ENCODE peak calls at places on chromosome 11, in four cellular contexts. U, I, S and Y are unnamed samples.

GRCh38 chr11:2473361-2474058 is 28.7 kb downstream of the KCNQ1 start:
- DNase-seq in S (no peak), I (no peak), U (peak; percentile 63), Y (no peak)

GRCh38 chr11:94694309-94695060 is 73.7 kb upstream of the AMOTL1 start:
- DNase-seq in I (no peak), S (no peak), U (no peak), Y (no peak)

GRCh38 chr11:111698852-111699559 is 67.2 kb downstream of the PPP2R1B start:
- DNase-seq in S (peak; percentile 60), I (no peak), U (no peak), Y (no peak)

GRCh38 chr11:61529537-61530225 is 21.1 kb downstream of the LRRC10B start:
- DNase-seq in I (peak; percentile 46), S (no peak), U (peak; percentile 59), Y (no peak)

GRCh38 chr11:1460396-1460795 is 26.2 kb downstream of the MOB2 start:
- DNase-seq in U (peak; percentile 46), S (peak; percentile 45), I (no peak), Y (no peak)

GRCh38 chr11:133969072-133969471 is 12.3 kb upstream of the IGSF9B start:
- DNase-seq in U (no peak), I (no peak), S (no peak), Y (no peak)

GRCh38 chr11:130180491-130180890 is 20.9 kb downstream of the ST14 start:
- DNase-seq in S (peak; percentile 39), I (no peak), U (peak; percentile 56), Y (no peak)

GRCh38 chr11:77865805-77866204 is 44.9 kb downstream of the AAMDC start:
- DNase-seq in U (no peak), S (peak; percentile 32), I (no peak), Y (no peak)

GRCh38 chr11:119859684-119860083 is 130.7 kb upstream of the NECTIN1 start:
- DNase-seq in S (no peak), U (no peak), I (no peak), Y (no peak)

GRCh38 chr11:34749666-34750659 is 129.1 kb downstream of the EHF start:
- DNase-seq in S (peak; percentile 68), I (peak; percentile 69), U (peak; percentile 39), Y (peak; percentile 95)

GRCh38 chr11:115581871-115582639 is 77.8 kb upstream of the CADM1 start:
- DNase-seq in S (peak; percentile 5), U (no peak), I (no peak), Y (no peak)

GRCh38 chr11:134170909-134171281 is 52.9 kb downstream of the NCAPD3 start:
- DNase-seq in I (no peak), U (no peak), S (peak; percentile 47), Y (no peak)

GRCh38 chr11:5452712-5453111 is 3.6 kb downstream of the OR51I2 start:
- DNase-seq in S (no peak), U (no peak), I (no peak), Y (no peak)

GRCh38 chr11:48141475-48142100 is 75.0 kb upstream of the OR4B1 start:
- DNase-seq in S (no peak), I (no peak), U (peak; percentile 43), Y (no peak)

GRCh38 chr11:18050853-18051252 is 4.8 kb upstream of the TPH1 start:
- DNase-seq in S (no peak), I (no peak), U (no peak), Y (no peak)

DNA sequence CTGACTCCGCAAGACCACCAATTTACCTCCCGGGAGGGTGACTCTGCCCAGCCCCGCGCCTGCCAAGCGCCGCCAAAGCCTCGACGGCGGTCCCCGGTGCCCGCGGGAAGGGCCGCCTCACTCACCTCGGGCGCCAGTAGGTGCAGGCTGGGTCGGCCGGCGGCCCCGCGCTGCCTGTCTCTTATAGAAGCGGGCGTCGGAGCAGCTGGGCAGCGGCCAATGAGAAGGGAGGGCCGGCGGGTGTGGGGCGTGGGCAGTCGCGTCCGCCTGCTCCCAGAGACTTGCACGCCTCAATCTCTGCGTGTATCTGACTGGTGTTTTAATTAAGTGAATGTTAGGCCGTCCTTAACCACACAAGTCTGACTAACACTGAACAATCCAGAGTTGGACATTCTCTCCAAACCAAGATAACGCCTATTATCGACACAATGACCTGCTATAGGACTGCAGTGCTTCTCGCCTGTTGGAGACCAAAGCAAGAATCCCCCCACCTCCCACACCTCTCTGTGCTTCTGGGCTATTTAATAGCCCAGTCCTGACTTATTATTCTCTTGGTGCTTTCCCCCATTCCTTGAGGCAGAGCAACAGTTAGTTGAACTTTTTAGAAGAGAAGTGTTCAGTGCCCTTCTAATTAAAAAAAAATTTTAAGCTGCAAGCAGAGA is at the start of gene TPH1:
- DNase-seq in U (peak; percentile 27), S (peak; percentile 36), I (peak; percentile 50), Y (peak; percentile 26)
- H3K4me3 ChIP-seq in U (no peak within 1 kb of the TSS), S (no peak within 1 kb of the TSS), I (peak within 1 kb of the TSS; percentile 4), Y (peak within 1 kb of the TSS; percentile 24)

DNA sequence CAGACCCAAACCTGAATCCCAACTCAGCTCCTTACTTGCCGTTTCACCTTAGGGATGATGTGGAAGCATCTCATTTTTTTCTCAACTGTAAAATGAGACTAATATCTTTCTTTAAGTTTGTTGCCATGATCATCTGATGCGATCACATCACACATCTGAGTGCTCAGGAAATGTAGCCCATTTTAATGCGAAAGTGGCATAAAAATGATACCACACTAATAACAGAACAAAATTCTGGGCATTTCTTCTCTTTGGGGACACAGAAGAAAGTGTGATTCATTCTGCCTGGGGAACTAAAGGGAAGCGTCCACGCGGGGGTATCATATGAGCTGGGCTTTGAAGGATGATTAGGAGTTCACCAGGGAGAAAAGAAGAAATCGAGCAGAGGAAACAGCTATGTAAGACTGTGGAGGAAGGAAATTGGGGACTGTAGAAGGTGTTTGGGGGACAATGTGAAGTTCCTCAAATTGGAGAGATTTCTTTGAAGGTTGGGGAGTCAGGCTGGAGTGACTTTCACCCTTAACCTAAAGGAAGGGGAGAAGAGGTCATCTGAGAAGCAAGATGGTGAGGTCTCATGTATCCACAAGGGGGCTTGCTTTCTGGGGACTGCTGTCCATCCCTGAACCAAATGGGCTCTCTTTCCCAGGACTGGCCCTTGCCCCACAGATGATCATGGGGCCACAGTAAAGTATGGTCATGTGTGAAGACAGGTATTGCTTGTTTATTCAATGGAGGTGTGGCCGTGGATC is 49.7 kb upstream of the NNMT start:
- DNase-seq in I (no peak), U (no peak), S (no peak), Y (no peak)
- TF ChIP-seq CTCF in I (no peak), U (no peak), S (no peak), Y (peak; percentile 5)

GRCh38 chr11:100719362-100719761 is 32.3 kb downstream of the ARHGAP42 start:
- DNase-seq in U (peak; percentile 24), I (no peak), S (peak; percentile 42), Y (peak; percentile 57)

GRCh38 chr11:100716848-100717247 is 29.8 kb downstream of the ARHGAP42 start:
- DNase-seq in I (no peak), S (no peak), U (no peak), Y (no peak)

GRCh38 chr11:100715163-100715792 is 28.2 kb downstream of the ARHGAP42 start:
- DNase-seq in S (no peak), I (no peak), U (no peak), Y (no peak)

DNA sequence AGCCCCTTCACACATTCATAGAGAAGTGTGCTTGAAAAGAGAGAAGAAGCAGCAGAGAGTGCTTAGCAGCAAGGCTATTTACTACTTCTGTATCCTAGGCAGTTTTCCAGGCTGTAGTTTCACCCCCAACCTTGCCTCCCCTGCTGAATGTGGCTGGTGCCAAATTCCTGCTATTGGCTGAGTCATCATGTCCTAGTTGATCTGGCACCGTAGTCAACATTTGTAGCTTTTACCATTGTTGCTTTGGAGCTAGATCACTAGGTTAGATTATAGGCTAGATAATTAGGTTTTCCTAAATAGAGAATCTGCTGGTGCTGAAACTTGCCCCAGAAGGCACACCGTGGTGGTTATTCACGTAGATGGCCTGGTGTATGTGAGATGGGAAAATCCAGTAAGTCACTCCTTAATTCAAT is 32.7 kb downstream of the ARHGAP42 start:
- DNase-seq in I (peak; percentile 32), U (peak; percentile 66), S (peak; percentile 79), Y (peak; percentile 96)
- H3K4me3 ChIP-seq in I (no peak overlapping the region), U (no peak overlapping the region), S (no peak overlapping the region), Y (no peak overlapping the region)

DNA sequence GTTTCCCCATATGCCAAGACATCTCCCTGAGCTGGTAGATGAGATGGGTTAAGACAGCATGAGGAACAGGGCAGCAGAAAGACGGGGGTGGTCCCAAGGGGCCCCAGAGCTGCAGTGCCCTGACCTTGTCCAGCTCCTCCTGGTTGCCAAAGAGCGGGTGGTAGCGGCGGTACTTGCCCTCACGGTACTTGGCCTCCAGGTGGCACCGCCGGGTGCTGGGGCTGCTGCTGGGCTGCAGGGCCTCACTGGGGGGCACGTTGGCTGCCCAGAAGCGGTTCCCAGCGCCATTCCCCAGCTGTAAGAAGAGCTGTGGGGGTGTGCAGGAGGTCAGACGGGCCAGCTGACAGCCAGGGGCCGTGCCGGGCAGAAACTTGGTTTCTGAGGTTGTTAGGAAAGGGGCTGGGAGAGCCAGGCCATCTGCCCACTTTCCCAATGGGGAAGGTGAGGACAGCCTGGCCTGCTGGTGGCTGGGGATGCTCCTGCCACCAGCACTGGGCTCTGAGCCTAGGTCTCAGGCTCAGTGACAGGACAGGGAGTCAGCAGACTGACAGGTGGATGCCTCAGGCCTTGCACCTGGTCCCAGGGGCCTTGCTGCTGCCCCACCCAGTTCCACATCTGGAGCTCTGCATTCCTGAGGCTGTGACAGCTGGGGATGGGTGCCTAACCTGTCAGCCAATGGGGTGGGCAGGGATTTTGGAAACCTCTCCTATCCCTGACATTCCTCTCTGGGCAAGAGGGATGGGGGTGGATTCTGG is 30.0 kb upstream of the PDE2A start:
- DNase-seq in I (no peak), S (no peak), U (no peak), Y (no peak)
- TF ChIP-seq CTCF in I (peak; percentile 11), S (peak; percentile 20), U (no peak), Y (peak; percentile 7)

GRCh38 chr11:17012712-17013547 is 1.3 kb downstream of the PLEKHA7 start:
- DNase-seq in I (peak; percentile 49), U (no peak), S (peak; percentile 52), Y (peak; percentile 13)

GRCh38 chr11:17013548-17014320 is 480 bp downstream of the PLEKHA7 start:
- DNase-seq in S (no peak), U (no peak), I (peak; percentile 25), Y (no peak)

GRCh38 chr11:17014321-17014773 is at the start of gene PLEKHA7:
- DNase-seq in U (no peak), I (no peak), S (no peak), Y (no peak)

GRCh38 chr11:17015639-17016125 is 1.5 kb upstream of the PLEKHA7 start:
- DNase-seq in S (peak; percentile 10), I (no peak), U (no peak), Y (no peak)

DNA sequence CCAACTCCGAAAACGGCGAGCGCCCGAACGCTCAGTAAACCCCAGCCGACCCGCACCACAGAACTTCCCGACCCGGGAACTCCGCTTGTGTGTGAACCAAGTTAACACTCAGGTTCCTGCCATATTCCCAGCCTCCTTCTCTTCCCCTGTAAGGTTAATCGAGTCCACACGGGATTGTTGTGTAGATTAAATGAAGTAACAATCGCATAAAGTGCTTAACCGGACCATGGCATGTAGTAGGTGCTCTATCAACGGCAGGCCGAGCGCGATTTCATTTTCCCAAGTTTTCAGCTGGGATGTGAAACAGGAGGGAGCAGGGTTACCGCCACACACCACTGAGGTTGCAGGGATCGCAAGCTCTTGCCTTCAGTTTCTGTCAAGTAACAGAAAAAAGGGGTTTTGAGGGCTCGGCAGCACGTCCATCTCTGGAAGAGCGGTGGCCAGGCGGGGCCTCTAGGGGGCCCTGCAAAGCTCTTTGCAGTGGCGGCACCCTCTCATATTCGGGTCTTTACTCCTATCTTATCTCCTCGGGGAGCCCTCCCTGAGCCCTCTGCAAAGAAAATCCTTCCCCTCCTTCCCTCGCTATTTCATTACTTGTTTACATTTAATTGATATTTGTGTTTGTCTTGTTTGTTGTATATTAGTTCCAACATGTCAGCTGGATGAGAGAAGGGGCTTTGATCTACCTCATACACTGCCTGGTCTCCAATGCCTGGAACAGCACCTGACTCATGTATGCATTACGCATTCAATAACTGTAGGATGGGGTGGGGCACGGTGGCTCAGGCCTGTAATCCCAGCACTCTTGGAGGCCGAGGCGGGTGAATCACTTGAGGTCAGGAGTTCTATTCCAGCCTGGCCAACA is 792 bp upstream of the PLEKHA7 start:
- DNase-seq in S (no peak), U (no peak), I (no peak), Y (no peak)
- H3K4me3 ChIP-seq in S (no peak overlapping the region), U (no peak overlapping the region), I (peak overlapping the region; percentile 76), Y (peak overlapping the region; percentile 50)